ENCODE peak calls at places on chromosome 19, in eight cellular contexts. Q is NB4, X is body of pancreas, R is uterus, S is testis, N is A549, H is tibial nerve, P is breast epithelium. F is an unnamed sample.

GRCh38 chr19:6475321-6476108 is 6.1 kb downstream of the DENND1C start:
- DNase-seq in Q (no peak), X (no peak), R (no peak), S (no peak), N (peak), H (no peak), P (no peak), F (no peak)

GRCh38 chr19:55098716-55099556 is 18.5 kb downstream of the PPP1R12C start:
- DNase-seq in Q (no peak), X (no peak), R (no peak), S (no peak), N (no peak), H (no peak), P (no peak), F (no peak)

GRCh38 chr19:1258707-1259205 is 10.4 kb downstream of the MIDN start:
- DNase-seq in Q (no peak), X (no peak), R (no peak), S (no peak), N (peak), H (no peak), P (no peak), F (no peak)

GRCh38 chr19:41324231-41324702 is 14.3 kb downstream of the CCDC97 start:
- DNase-seq in Q (peak), X (no peak), R (no peak), S (no peak), N (peak), H (no peak), P (no peak), F (no peak)

GRCh38 chr19:49142866-49143335 is 12.3 kb downstream of the HRC start:
- DNase-seq in Q (no peak), X (peak), R (peak), S (peak), N (peak), H (no peak), P (peak), F (peak)

GRCh38 chr19:55345101-55345817 is 5.6 kb downstream of the KMT5C start:
- DNase-seq in Q (no peak), X (no peak), R (no peak), S (no peak), N (no peak), H (no peak), P (no peak), F (no peak)

GRCh38 chr19:49546825-49547565 is 19.2 kb downstream of the RCN3 start:
- DNase-seq in Q (peak), X (peak), R (peak), S (peak), N (peak), H (peak), P (no peak), F (peak)

GRCh38 chr19:1065606-1066109 is 1.3 kb upstream of the ARHGAP45 start:
- DNase-seq in Q (no peak), X (no peak), R (no peak), S (no peak), N (no peak), H (no peak), P (no peak), F (no peak)

GRCh38 chr19:46731007-46731501 is 14.1 kb upstream of the PRKD2 start:
- DNase-seq in Q (peak), X (no peak), R (no peak), S (no peak), N (peak), H (no peak), P (no peak), F (no peak)

GRCh38 chr19:47609885-47610545 is 1.1 kb downstream of the BICRA start:
- DNase-seq in Q (peak), X (peak), R (peak), S (peak), N (peak), H (no peak), P (no peak), F (peak)

GRCh38 chr19:15429825-15430467 is 11.2 kb upstream of the AKAP8L start:
- DNase-seq in Q (no peak), X (no peak), R (no peak), S (no peak), N (no peak), H (no peak), P (no peak), F (no peak)

GRCh38 chr19:35228177-35228930 is at the start of gene FAM187B:
- DNase-seq in Q (no peak), X (no peak), R (no peak), S (no peak), N (no peak), H (no peak), P (no peak), F (no peak)

GRCh38 chr19:19566306-19566705 is 28.2 kb downstream of the CILP2 start:
- DNase-seq in Q (no peak), X (no peak), R (no peak), S (no peak), N (no peak), H (no peak), P (no peak), F (peak)

GRCh38 chr19:371501-372160 is 27.0 kb upstream of the MIER2 start:
- DNase-seq in Q (no peak), X (no peak), R (no peak), S (no peak), N (no peak), H (no peak), P (no peak), F (peak)

GRCh38 chr19:29628661-29629385 is 22.7 kb downstream of the POP4 start:
- DNase-seq in Q (no peak), X (no peak), R (no peak), S (no peak), N (no peak), H (no peak), P (no peak), F (no peak)

GRCh38 chr19:51325161-51325979 is 13.9 kb downstream of the IGLON5 start:
- DNase-seq in Q (peak), X (no peak), R (no peak), S (no peak), N (no peak), H (no peak), P (no peak), F (no peak)

GRCh38 chr19:12092065-12092867 is 27.7 kb downstream of the ZNF844 start:
- DNase-seq in Q (peak), X (peak), R (peak), S (peak), N (no peak), H (peak), P (peak), F (peak)

GRCh38 chr19:1468274-1469199 is 10.5 kb downstream of the C19orf25 start:
- DNase-seq in Q (no peak), X (peak), R (no peak), S (no peak), N (peak), H (no peak), P (no peak), F (no peak)

GRCh38 chr19:6952956-6953355 is 65.6 kb downstream of the ADGRE1 start:
- DNase-seq in Q (no peak), X (no peak), R (no peak), S (peak), N (no peak), H (no peak), P (no peak), F (no peak)

GRCh38 chr19:34979819-34980640 is 16.0 kb upstream of the ZNF792 start:
- DNase-seq in Q (no peak), X (no peak), R (no peak), S (no peak), N (no peak), H (no peak), P (no peak), F (no peak)

GRCh38 chr19:45456500-45456815 is 11.3 kb upstream of the FOSB start:
- DNase-seq in Q (no peak), X (no peak), R (no peak), S (no peak), N (no peak), H (no peak), P (no peak), F (no peak)
- H3K4me3 ChIP-seq in Q (no peak), X (no peak), R (no peak), S (no peak), N (no peak), H (no peak), P (peak), F (no peak)

GRCh38 chr19:43779820-43780219 is 953 bp downstream of the KCNN4 start:
- DNase-seq in Q (peak), X (no peak), R (no peak), S (no peak), N (peak), H (no peak), P (no peak), F (no peak)

GRCh38 chr19:43779147-43779819 is 1.5 kb downstream of the KCNN4 start:
- DNase-seq in Q (peak), X (no peak), R (no peak), S (no peak), N (no peak), H (no peak), P (no peak), F (no peak)

GRCh38 chr19:43781630-43782310 is 997 bp upstream of the KCNN4 start:
- DNase-seq in Q (no peak), X (no peak), R (no peak), S (no peak), N (no peak), H (no peak), P (no peak), F (no peak)

GRCh38 chr19:43782311-43782660 is 1.5 kb upstream of the KCNN4 start:
- DNase-seq in Q (no peak), X (no peak), R (no peak), S (no peak), N (no peak), H (no peak), P (no peak), F (no peak)

GRCh38 chr19:43780706-43781525 is at the start of gene KCNN4:
- DNase-seq in Q (peak), X (no peak), R (no peak), S (no peak), N (peak), H (no peak), P (no peak), F (no peak)
- TF ChIP-seq POLR2A in Q (peak), X (no peak), R (no peak), S (no peak), N (peak), H (no peak), P (no peak), F (no peak)

DNA sequence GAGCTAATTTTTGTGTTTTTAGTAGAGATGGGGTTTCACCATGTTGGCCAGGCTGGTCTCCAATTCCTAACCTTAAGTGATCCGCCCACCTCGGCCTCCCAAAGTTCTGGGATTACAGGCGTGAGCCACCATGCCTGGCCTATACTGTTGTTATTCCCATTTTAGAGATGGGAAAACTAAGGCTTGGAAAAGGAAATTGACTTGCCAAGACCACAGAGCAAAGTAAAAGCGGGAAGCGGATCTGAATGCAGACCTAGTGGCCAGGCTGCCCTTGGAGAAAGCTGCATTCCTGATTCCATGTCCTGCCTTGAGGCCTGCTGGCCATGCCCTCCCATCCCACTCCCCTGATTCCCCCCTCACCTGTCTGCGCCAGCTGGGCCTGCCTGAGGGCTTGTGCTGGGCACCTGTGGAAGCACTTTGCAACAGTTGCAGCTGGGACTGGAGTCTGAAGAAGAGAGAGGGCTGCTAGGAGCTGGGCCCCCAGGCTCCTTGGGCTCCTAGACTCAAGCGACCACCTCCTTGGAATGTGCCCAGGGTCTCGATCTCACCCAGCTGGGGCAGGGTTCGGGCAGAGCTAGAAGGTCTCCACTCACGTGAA is 5.7 kb downstream of the PALM3 start:
- DNase-seq in Q (no peak), X (no peak), R (no peak), S (no peak), N (no peak), H (no peak), P (no peak), F (no peak)
- H3K4me3 ChIP-seq in Q (no peak), X (no peak), R (no peak), S (no peak), N (no peak), H (no peak), P (no peak), F (no peak)

GRCh38 chr19:10037367-10037766 is 24.1 kb downstream of the RDH8 start:
- DNase-seq in Q (no peak), X (peak), R (no peak), S (no peak), N (peak), H (no peak), P (no peak), F (no peak)
- TF ChIP-seq POLR2A in Q (no peak), X (no peak), R (no peak), S (no peak), N (no peak), H (no peak), P (no peak), F (no peak)

GRCh38 chr19:2701361-2702169 is 929 bp downstream of the GNG7 start:
- DNase-seq in Q (no peak), X (no peak), R (no peak), S (no peak), N (no peak), H (no peak), P (no peak), F (no peak)
- H3K4me3 ChIP-seq in Q (no peak), X (no peak), R (peak), S (peak), N (no peak), H (peak), P (peak), F (no peak)

GRCh38 chr19:16897572-16898056 is 8.8 kb downstream of the F2RL3 start:
- DNase-seq in Q (no peak), X (no peak), R (peak), S (peak), N (no peak), H (no peak), P (no peak), F (no peak)
- TF ChIP-seq POLR2A in Q (no peak), X (no peak), R (peak), S (no peak), N (no peak), H (peak), P (no peak), F (no peak)

GRCh38 chr19:2869618-2870017 is 2.5 kb downstream of the ZNF556 start:
- DNase-seq in Q (peak), X (no peak), R (no peak), S (no peak), N (no peak), H (no peak), P (no peak), F (no peak)

GRCh38 chr19:2866495-2867024 is 575 bp upstream of the ZNF556 start:
- DNase-seq in Q (no peak), X (no peak), R (no peak), S (no peak), N (no peak), H (no peak), P (no peak), F (no peak)

GRCh38 chr19:2863818-2864217 is 3.3 kb upstream of the ZNF556 start:
- DNase-seq in Q (no peak), X (no peak), R (no peak), S (no peak), N (no peak), H (no peak), P (no peak), F (no peak)

GRCh38 chr19:2865334-2866221 is 1.6 kb upstream of the ZNF556 start:
- DNase-seq in Q (peak), X (no peak), R (no peak), S (no peak), N (no peak), H (no peak), P (no peak), F (no peak)

GRCh38 chr19:2867025-2867991 is at the start of gene ZNF556:
- DNase-seq in Q (peak), X (peak), R (peak), S (peak), N (peak), H (no peak), P (no peak), F (no peak)
- H3K4me3 ChIP-seq in Q (no peak), X (no peak), R (no peak), S (peak), N (no peak), H (no peak), P (peak), F (no peak)

GRCh38 chr19:7980635-7981121 is 24.8 kb downstream of the ELAVL1 start:
- DNase-seq in Q (no peak), X (no peak), R (no peak), S (no peak), N (no peak), H (no peak), P (no peak), F (no peak)
- TF ChIP-seq POLR2A in Q (no peak), X (no peak), R (no peak), S (no peak), N (no peak), H (no peak), P (no peak), F (no peak)

GRCh38 chr19:39916851-39917396 is 17.5 kb downstream of the FCGBP start:
- DNase-seq in Q (peak), X (no peak), R (no peak), S (no peak), N (no peak), H (no peak), P (no peak), F (peak)

GRCh38 chr19:39915848-39916215 is 18.6 kb downstream of the FCGBP start:
- DNase-seq in Q (no peak), X (no peak), R (no peak), S (no peak), N (no peak), H (no peak), P (no peak), F (peak)

GRCh38 chr19:39915101-39915847 is 19.2 kb downstream of the FCGBP start:
- DNase-seq in Q (no peak), X (no peak), R (no peak), S (no peak), N (no peak), H (no peak), P (no peak), F (peak)

GRCh38 chr19:39917561-39918182 is 16.8 kb downstream of the FCGBP start:
- DNase-seq in Q (no peak), X (no peak), R (no peak), S (no peak), N (no peak), H (no peak), P (no peak), F (peak)

DNA sequence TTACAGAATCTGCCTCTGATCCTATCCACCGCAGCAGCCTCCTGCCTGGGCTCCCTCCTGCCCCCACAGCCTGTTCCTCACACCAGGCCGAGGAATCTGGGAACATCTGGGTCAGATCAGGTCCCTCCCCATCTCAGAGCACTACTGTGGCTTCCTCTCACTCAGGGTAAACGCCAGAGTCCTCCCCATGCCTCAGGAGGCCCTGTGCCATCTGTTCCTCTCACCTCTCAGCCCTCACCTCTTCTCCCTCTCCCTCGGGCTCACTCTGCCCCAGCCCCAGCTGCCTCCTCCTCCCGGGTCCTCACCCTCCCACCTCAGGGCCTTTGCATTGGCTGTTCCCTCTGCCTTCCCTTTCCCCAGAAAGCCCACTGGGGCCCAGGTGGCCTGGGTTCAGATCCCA is 18.2 kb downstream of the FCGBP start:
- DNase-seq in Q (no peak), X (no peak), R (no peak), S (no peak), N (no peak), H (no peak), P (no peak), F (no peak)
- H3K4me3 ChIP-seq in Q (no peak), X (no peak), R (no peak), S (no peak), N (no peak), H (no peak), P (no peak), F (no peak)